ENCODE peak calls at places on chromosome 11, in eight cellular contexts. One of them, this sample, is unnamed.

GRCh38 chr11:8766043-8766992 is 83.7 kb downstream of the RPL27A start:
- DNase-seq in upper lobe of left lung: peak
- DNase-seq in tibial nerve: no peak
- DNase-seq in GM23248: peak
- DNase-seq in AG04450: no peak
- DNase-seq in upper lobe of right lung: no peak
- DNase-seq in lower lobe of right lung: no peak
- DNase-seq in coronary artery: peak
- DNase-seq in this sample: no peak

GRCh38 chr11:69868003-69868865 is 49.0 kb upstream of the FGF3 start:
- DNase-seq in upper lobe of left lung: no peak
- DNase-seq in GM23248: no peak
- DNase-seq in AG04450: no peak
- DNase-seq in tibial nerve: no peak
- DNase-seq in lower lobe of right lung: no peak
- DNase-seq in coronary artery: no peak
- DNase-seq in upper lobe of right lung: no peak
- DNase-seq in this sample: no peak

GRCh38 chr11:24793479-24793878 is 296.6 kb downstream of the LUZP2 start:
- DNase-seq in AG04450: no peak
- DNase-seq in tibial nerve: no peak
- DNase-seq in upper lobe of left lung: no peak
- DNase-seq in lower lobe of right lung: no peak
- DNase-seq in GM23248: no peak
- DNase-seq in upper lobe of right lung: no peak
- DNase-seq in coronary artery: no peak
- DNase-seq in this sample: no peak

GRCh38 chr11:27882066-27882697 is 181.9 kb upstream of the BDNF start:
- DNase-seq in coronary artery: no peak
- DNase-seq in GM23248: no peak
- DNase-seq in upper lobe of right lung: no peak
- DNase-seq in lower lobe of right lung: no peak
- DNase-seq in AG04450: no peak
- DNase-seq in tibial nerve: no peak
- DNase-seq in upper lobe of left lung: no peak
- DNase-seq in this sample: no peak

GRCh38 chr11:110366234-110366633 is 63.5 kb upstream of the FDX1 start:
- DNase-seq in lower lobe of right lung: peak
- DNase-seq in upper lobe of right lung: peak
- DNase-seq in AG04450: no peak
- DNase-seq in GM23248: no peak
- DNase-seq in tibial nerve: no peak
- DNase-seq in coronary artery: no peak
- DNase-seq in upper lobe of left lung: peak
- DNase-seq in this sample: no peak

GRCh38 chr11:14413307-14414072 is 54.5 kb upstream of the RRAS2 start:
- DNase-seq in upper lobe of left lung: no peak
- DNase-seq in lower lobe of right lung: no peak
- DNase-seq in AG04450: no peak
- DNase-seq in coronary artery: no peak
- DNase-seq in upper lobe of right lung: no peak
- DNase-seq in tibial nerve: no peak
- DNase-seq in GM23248: peak
- DNase-seq in this sample: no peak

GRCh38 chr11:65501005-65501529 is 2.2 kb downstream of the MALAT1 start:
- DNase-seq in lower lobe of right lung: no peak
- DNase-seq in upper lobe of right lung: no peak
- DNase-seq in AG04450: no peak
- DNase-seq in tibial nerve: no peak
- DNase-seq in upper lobe of left lung: no peak
- DNase-seq in coronary artery: no peak
- DNase-seq in GM23248: no peak
- DNase-seq in this sample: no peak

GRCh38 chr11:119169272-119169719 is 771 bp downstream of the NLRX1 start:
- DNase-seq in AG04450: no peak
- DNase-seq in upper lobe of left lung: peak
- DNase-seq in coronary artery: peak
- DNase-seq in upper lobe of right lung: peak
- DNase-seq in tibial nerve: no peak
- DNase-seq in lower lobe of right lung: peak
- DNase-seq in GM23248: peak
- DNase-seq in this sample: no peak

GRCh38 chr11:38612701-38613100 is 2014.7 kb upstream of the RAG2 start:
- DNase-seq in tibial nerve: no peak
- DNase-seq in lower lobe of right lung: no peak
- DNase-seq in upper lobe of right lung: no peak
- DNase-seq in upper lobe of left lung: no peak
- DNase-seq in GM23248: no peak
- DNase-seq in coronary artery: no peak
- DNase-seq in AG04450: no peak
- DNase-seq in this sample: no peak

GRCh38 chr11:36308577-36308976 is 12.5 kb downstream of the PRR5L start:
- DNase-seq in upper lobe of right lung: no peak
- DNase-seq in coronary artery: no peak
- DNase-seq in upper lobe of left lung: no peak
- DNase-seq in AG04450: no peak
- DNase-seq in GM23248: peak
- DNase-seq in tibial nerve: no peak
- DNase-seq in lower lobe of right lung: no peak
- DNase-seq in this sample: no peak

GRCh38 chr11:125270106-125270505 is 105.6 kb downstream of the PKNOX2 start:
- DNase-seq in lower lobe of right lung: no peak
- DNase-seq in AG04450: no peak
- DNase-seq in upper lobe of right lung: no peak
- DNase-seq in tibial nerve: no peak
- DNase-seq in upper lobe of left lung: no peak
- DNase-seq in coronary artery: no peak
- DNase-seq in GM23248: no peak
- DNase-seq in this sample: no peak

GRCh38 chr11:9784602-9785315 is 120.9 kb downstream of the SWAP70 start:
- DNase-seq in AG04450: no peak
- DNase-seq in upper lobe of right lung: no peak
- DNase-seq in GM23248: no peak
- DNase-seq in upper lobe of left lung: no peak
- DNase-seq in lower lobe of right lung: no peak
- DNase-seq in tibial nerve: no peak
- DNase-seq in coronary artery: no peak
- DNase-seq in this sample: no peak
- H3K27ac ChIP-seq in AG04450: peak
- H3K27ac ChIP-seq in upper lobe of right lung: no peak
- H3K27ac ChIP-seq in GM23248: peak
- H3K27ac ChIP-seq in upper lobe of left lung: no peak
- H3K27ac ChIP-seq in lower lobe of right lung: no peak
- H3K27ac ChIP-seq in tibial nerve: no peak
- H3K27ac ChIP-seq in coronary artery: no peak
- H3K27ac ChIP-seq in this sample: no peak

GRCh38 chr11:114161486-114162250 is 102.2 kb downstream of the ZBTB16 start:
- DNase-seq in coronary artery: no peak
- DNase-seq in GM23248: no peak
- DNase-seq in upper lobe of left lung: no peak
- DNase-seq in upper lobe of right lung: no peak
- DNase-seq in AG04450: no peak
- DNase-seq in lower lobe of right lung: no peak
- DNase-seq in tibial nerve: no peak
- DNase-seq in this sample: no peak
- H3K27ac ChIP-seq in coronary artery: peak
- H3K27ac ChIP-seq in GM23248: no peak
- H3K27ac ChIP-seq in upper lobe of left lung: peak
- H3K27ac ChIP-seq in upper lobe of right lung: peak
- H3K27ac ChIP-seq in AG04450: no peak
- H3K27ac ChIP-seq in lower lobe of right lung: peak
- H3K27ac ChIP-seq in tibial nerve: peak
- H3K27ac ChIP-seq in this sample: no peak

GRCh38 chr11:96067160-96067559 is 143.3 kb upstream of the MTMR2 start:
- DNase-seq in tibial nerve: no peak
- DNase-seq in AG04450: no peak
- DNase-seq in upper lobe of right lung: no peak
- DNase-seq in GM23248: no peak
- DNase-seq in lower lobe of right lung: no peak
- DNase-seq in upper lobe of left lung: no peak
- DNase-seq in coronary artery: no peak
- DNase-seq in this sample: no peak
- H3K27ac ChIP-seq in tibial nerve: no peak
- H3K27ac ChIP-seq in AG04450: no peak
- H3K27ac ChIP-seq in upper lobe of right lung: no peak
- H3K27ac ChIP-seq in GM23248: no peak
- H3K27ac ChIP-seq in lower lobe of right lung: no peak
- H3K27ac ChIP-seq in upper lobe of left lung: no peak
- H3K27ac ChIP-seq in coronary artery: no peak
- H3K27ac ChIP-seq in this sample: no peak

GRCh38 chr11:106497321-106497720 is 419.9 kb downstream of the AASDHPPT start:
- DNase-seq in tibial nerve: no peak
- DNase-seq in GM23248: no peak
- DNase-seq in coronary artery: no peak
- DNase-seq in AG04450: no peak
- DNase-seq in upper lobe of right lung: no peak
- DNase-seq in lower lobe of right lung: no peak
- DNase-seq in upper lobe of left lung: no peak
- DNase-seq in this sample: no peak
- H3K27ac ChIP-seq in tibial nerve: no peak
- H3K27ac ChIP-seq in GM23248: no peak
- H3K27ac ChIP-seq in coronary artery: no peak
- H3K27ac ChIP-seq in AG04450: no peak
- H3K27ac ChIP-seq in upper lobe of right lung: no peak
- H3K27ac ChIP-seq in lower lobe of right lung: no peak
- H3K27ac ChIP-seq in upper lobe of left lung: no peak
- H3K27ac ChIP-seq in this sample: peak

GRCh38 chr11:64073542-64073941 is 37.8 kb downstream of the FLRT1 start:
- DNase-seq in coronary artery: no peak
- DNase-seq in upper lobe of left lung: no peak
- DNase-seq in tibial nerve: no peak
- DNase-seq in AG04450: no peak
- DNase-seq in GM23248: no peak
- DNase-seq in lower lobe of right lung: no peak
- DNase-seq in upper lobe of right lung: no peak
- DNase-seq in this sample: no peak

GRCh38 chr11:64071849-64072248 is 36.1 kb downstream of the FLRT1 start:
- DNase-seq in GM23248: no peak
- DNase-seq in upper lobe of left lung: no peak
- DNase-seq in AG04450: no peak
- DNase-seq in tibial nerve: no peak
- DNase-seq in lower lobe of right lung: no peak
- DNase-seq in coronary artery: no peak
- DNase-seq in upper lobe of right lung: no peak
- DNase-seq in this sample: no peak

GRCh38 chr11:64072403-64072802 is 36.7 kb downstream of the FLRT1 start:
- DNase-seq in upper lobe of left lung: no peak
- DNase-seq in upper lobe of right lung: no peak
- DNase-seq in tibial nerve: no peak
- DNase-seq in GM23248: no peak
- DNase-seq in AG04450: no peak
- DNase-seq in lower lobe of right lung: no peak
- DNase-seq in coronary artery: no peak
- DNase-seq in this sample: no peak

GRCh38 chr11:64072871-64073270 is 37.1 kb downstream of the FLRT1 start:
- DNase-seq in upper lobe of right lung: no peak
- DNase-seq in GM23248: no peak
- DNase-seq in upper lobe of left lung: no peak
- DNase-seq in AG04450: no peak
- DNase-seq in lower lobe of right lung: no peak
- DNase-seq in tibial nerve: no peak
- DNase-seq in coronary artery: no peak
- DNase-seq in this sample: no peak

DNA sequence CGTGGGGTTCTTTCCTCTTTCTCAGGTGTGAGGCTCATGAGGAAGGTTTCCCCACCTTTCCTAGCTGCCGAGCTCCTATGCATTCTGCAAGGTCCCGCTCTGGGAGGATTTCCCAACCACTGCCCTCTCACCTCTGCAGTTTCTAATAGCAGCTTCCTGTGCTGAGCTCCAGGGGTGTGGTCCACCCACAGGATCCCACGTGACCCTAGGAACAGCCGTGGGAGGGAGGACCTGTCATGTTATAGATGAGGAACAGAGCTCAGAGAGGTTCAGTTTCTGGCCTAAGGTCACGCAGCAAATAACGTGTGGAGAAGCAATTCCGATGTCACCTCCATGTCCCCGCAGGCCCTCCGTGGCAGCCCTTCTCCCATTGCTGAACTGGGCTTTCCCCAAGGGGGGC is 38.5 kb downstream of the FLRT1 start:
- DNase-seq in tibial nerve: no peak
- DNase-seq in upper lobe of right lung: peak
- DNase-seq in AG04450: no peak
- DNase-seq in lower lobe of right lung: peak
- DNase-seq in upper lobe of left lung: peak
- DNase-seq in coronary artery: no peak
- DNase-seq in GM23248: peak
- DNase-seq in this sample: no peak
- H3K27ac ChIP-seq in tibial nerve: no peak
- H3K27ac ChIP-seq in upper lobe of right lung: no peak
- H3K27ac ChIP-seq in AG04450: no peak
- H3K27ac ChIP-seq in lower lobe of right lung: no peak
- H3K27ac ChIP-seq in upper lobe of left lung: no peak
- H3K27ac ChIP-seq in coronary artery: no peak
- H3K27ac ChIP-seq in GM23248: no peak
- H3K27ac ChIP-seq in this sample: no peak